ENCODE peak calls at places on chromosomes 6 and 20, in ten cellular contexts. X is tibial nerve, M is body of pancreas, Q is AG09309, G is fibroblast of the aortic adventitia, F is HFFc6, Z is endodermal cell, B is MCF 10A, L is kidney, H is Calu3. D is an unnamed sample.

GRCh38 chr20:33333616-33334015 is 50.6 kb downstream of the BPIFB1 start:
- DNase-seq in X (no peak), G (no peak), H (no peak), M (no peak), Z (no peak), B (no peak), F (no peak), Q (no peak), L (no peak), D (no peak)

GRCh38 chr20:12406978-12407377 is 489.3 kb downstream of the BTBD3 start:
- DNase-seq in F (no peak), L (no peak), G (no peak), B (no peak), H (no peak), M (no peak), Z (no peak), X (no peak), Q (no peak), D (no peak)

GRCh38 chr20:40073535-40074111 is 615.4 kb downstream of the MAFB start:
- DNase-seq in F (no peak), L (no peak), M (no peak), G (no peak), Q (no peak), B (no peak), Z (peak; percentile 87), H (no peak), X (no peak), D (no peak)

GRCh38 chr20:34299925-34300806 is 3.0 kb downstream of the AHCY start:
- DNase-seq in M (no peak), G (no peak), Q (no peak), X (no peak), L (no peak), B (peak; percentile 33), Z (no peak), F (peak; percentile 8), H (no peak), D (no peak)

GRCh38 chr6:1686117-1687098 is 76.7 kb downstream of the FOXC1 start:
- DNase-seq in Z (no peak), F (peak; percentile 98), H (peak; percentile 42), X (no peak), G (peak; percentile 98), L (no peak), M (no peak), Q (peak; percentile 98), B (peak; percentile 96), D (no peak)

GRCh38 chr6:101195581-101195980 is 197.9 kb upstream of the GRIK2 start:
- DNase-seq in Z (no peak), Q (no peak), F (peak; percentile 68), X (no peak), M (no peak), B (no peak), L (no peak), G (peak; percentile 20), H (no peak), D (no peak)

GRCh38 chr20:47489448-47489872 is 12.2 kb upstream of the NCOA3 start:
- DNase-seq in H (no peak), Q (no peak), B (no peak), G (no peak), Z (no peak), F (no peak), M (peak; percentile 51), X (no peak), L (no peak), D (no peak)

GRCh38 chr20:33443006-33443511 is 504 bp downstream of the SNTA1 start:
- DNase-seq in G (no peak), H (no peak), X (no peak), F (no peak), Q (no peak), L (peak; percentile 84), M (peak; percentile 28), B (no peak), Z (no peak), D (peak; percentile 78)

GRCh38 chr6:16244446-16244845 is 6.1 kb downstream of the GMPR start:
- DNase-seq in F (no peak), M (peak; percentile 54), G (no peak), Q (no peak), L (no peak), Z (no peak), X (no peak), H (no peak), B (no peak), D (no peak)

GRCh38 chr20:8951136-8951535 is 117.8 kb upstream of the PLCB4 start:
- DNase-seq in M (no peak), Q (no peak), G (no peak), X (no peak), F (no peak), Z (no peak), H (no peak), B (no peak), L (no peak), D (no peak)

GRCh38 chr6:49647470-49647869 is 10.8 kb upstream of the RHAG start:
- DNase-seq in B (no peak), Q (no peak), X (no peak), F (no peak), Z (no peak), M (no peak), L (no peak), G (no peak), H (no peak), D (no peak)

GRCh38 chr6:136889271-136890193 is 32.6 kb upstream of the SLC35D3 start:
- DNase-seq in M (peak; percentile 27), H (no peak), L (no peak), B (no peak), Z (no peak), Q (no peak), G (no peak), X (no peak), F (no peak), D (no peak)

GRCh38 chr6:55443238-55444134 is 116.2 kb downstream of the GFRAL start:
- DNase-seq in X (no peak), G (no peak), B (no peak), M (no peak), Q (no peak), F (no peak), Z (no peak), L (no peak), H (no peak), D (no peak)

GRCh38 chr6:55448446-55448845 is 121.2 kb downstream of the GFRAL start:
- DNase-seq in Z (no peak), F (peak; percentile 8), B (no peak), H (no peak), G (peak; percentile 16), M (no peak), X (no peak), Q (no peak), L (no peak), D (no peak)

GRCh38 chr6:55450007-55450406 is 122.7 kb downstream of the GFRAL start:
- DNase-seq in H (no peak), Q (no peak), Z (no peak), M (no peak), G (no peak), B (no peak), F (no peak), X (no peak), L (no peak), D (no peak)

GRCh38 chr6:55449219-55449618 is 122.0 kb downstream of the GFRAL start:
- DNase-seq in L (no peak), Q (no peak), G (no peak), B (peak; percentile 9), F (no peak), M (no peak), H (no peak), Z (peak; percentile 51), X (no peak), D (no peak)

GRCh38 chr6:55445648-55446204 is 118.5 kb downstream of the GFRAL start:
- DNase-seq in Q (no peak), H (peak; percentile 3), L (no peak), X (no peak), Z (no peak), F (peak; percentile 12), G (peak; percentile 69), M (no peak), B (peak; percentile 50), D (no peak)
- TF ChIP-seq CTCF in Q (peak; percentile 53), H (peak; percentile 52), L (peak; percentile 35), X (peak; percentile 37), Z (peak; percentile 86), F (peak; percentile 85), G (peak; percentile 56), M (peak; percentile 58), B (peak; percentile 68), D (peak; percentile 86)

DNA sequence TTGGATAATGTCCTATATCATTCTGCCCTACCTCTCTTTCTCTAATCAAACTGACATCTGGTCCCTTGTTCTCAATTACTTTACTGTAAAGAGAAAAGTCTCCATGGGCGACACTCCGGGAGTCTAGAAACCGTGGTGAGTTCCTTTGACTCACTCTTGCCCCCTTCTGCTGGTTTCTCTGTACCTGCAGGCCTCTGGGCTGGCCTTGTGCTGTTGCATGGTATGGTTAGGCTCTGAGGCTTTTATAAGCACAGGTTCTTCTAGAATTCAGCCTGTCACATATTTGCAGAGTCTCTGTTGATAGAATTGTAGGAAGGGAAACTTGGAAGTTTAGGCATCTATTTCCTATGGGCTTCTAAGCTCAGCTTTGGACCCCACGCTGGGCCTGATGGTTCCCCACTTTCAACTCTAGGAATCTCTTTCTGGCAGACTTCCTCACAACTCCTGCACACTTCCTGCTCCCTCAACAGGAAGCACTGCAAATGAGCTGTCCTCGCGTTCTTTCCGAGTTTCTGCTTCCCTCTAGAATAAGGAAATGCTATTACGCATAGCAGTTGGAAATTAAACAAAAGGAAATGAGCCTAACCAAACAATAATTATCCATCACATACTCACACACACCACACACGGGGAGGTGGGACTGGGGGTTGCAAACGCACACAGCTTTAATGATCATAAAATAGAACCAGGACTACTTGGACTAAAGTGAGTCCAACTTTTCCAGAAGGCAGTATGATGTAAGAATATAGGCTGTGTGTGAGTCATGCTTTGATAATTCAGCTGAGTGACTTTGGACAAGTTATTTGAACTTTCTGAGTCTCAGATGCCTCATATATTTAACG is 683.3 kb downstream of the QKI start:
- DNase-seq in X (no peak), H (no peak), L (no peak), Q (no peak), B (peak; percentile 73), G (peak; percentile 55), Z (peak; percentile 71), M (no peak), F (peak; percentile 0), D (no peak)
- TF ChIP-seq CTCF in X (no peak), H (no peak), L (no peak), Q (no peak), B (no peak), G (no peak), Z (peak; percentile 77), M (no peak), F (no peak), D (peak; percentile 59)

DNA sequence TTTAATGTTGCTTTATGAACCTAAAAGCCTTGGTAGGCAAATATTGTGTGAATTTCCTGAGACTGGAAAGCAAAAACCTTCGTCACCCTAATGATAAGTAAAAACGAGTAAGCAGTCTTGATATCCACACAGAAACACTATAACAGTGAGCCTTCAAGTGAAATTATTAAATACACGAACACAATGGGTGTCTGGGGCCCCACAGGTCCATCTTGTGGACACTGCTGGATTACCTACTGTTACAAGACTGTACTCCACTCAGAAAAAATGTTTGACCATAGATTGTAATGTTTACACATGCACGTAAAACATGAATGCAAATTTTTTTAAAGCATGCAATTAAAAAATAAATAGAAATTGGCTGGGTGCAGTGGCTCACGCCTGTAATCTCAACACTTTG is 466.9 kb downstream of the CD83 start:
- DNase-seq in M (no peak), B (no peak), L (no peak), H (no peak), X (no peak), F (no peak), G (peak; percentile 17), Z (no peak), Q (no peak), D (no peak)
- TF ChIP-seq CTCF in M (peak; percentile 9), B (no peak), L (peak; percentile 24), H (no peak), X (no peak), F (no peak), G (peak; percentile 14), Z (no peak), Q (peak; percentile 25), D (peak; percentile 15)

GRCh38 chr20:62362991-62363919 is 3.9 kb downstream of the LAMA5 start:
- DNase-seq in X (no peak), L (peak; percentile 74), Q (no peak), Z (peak; percentile 88), F (no peak), H (peak; percentile 62), M (peak; percentile 2), B (peak; percentile 42), G (no peak), D (no peak)
- TF ChIP-seq CTCF in X (no peak), L (no peak), Q (no peak), Z (peak; percentile 54), F (no peak), H (no peak), M (no peak), B (peak; percentile 20), G (no peak), D (no peak)